ENCODE peak calls at places on chromosomes 11 and 22, in seven cellular contexts. G, Y, L, I, F, P and S are unnamed samples.

GRCh38 chr11:813037-813436 is 3.3 kb downstream of the RPLP2 start:
- DNase-seq in G (no peak), Y (no peak), L (no peak), I (no peak), F (no peak), P (no peak), S (no peak)

GRCh38 chr11:94025695-94026394 is 4.7 kb downstream of the HEPHL1 start:
- DNase-seq in G (no peak), Y (no peak), L (no peak), I (no peak), F (no peak), P (no peak), S (no peak)

GRCh38 chr22:29359469-29359868 is 28.9 kb downstream of the AP1B1 start:
- DNase-seq in G (no peak), Y (no peak), L (peak; percentile 81), I (no peak), F (peak; percentile 28), P (peak; percentile 50), S (no peak)

GRCh38 chr11:85307381-85307780 is 319.8 kb downstream of the DLG2 start:
- DNase-seq in G (no peak), Y (no peak), L (no peak), I (no peak), F (no peak), P (no peak), S (no peak)

GRCh38 chr11:110973401-110973980 is 261.3 kb upstream of the ARHGAP20 start:
- DNase-seq in G (no peak), Y (no peak), L (no peak), I (no peak), F (no peak), P (no peak), S (no peak)

GRCh38 chr11:28842716-28843115 is 734.5 kb downstream of the METTL15 start:
- DNase-seq in G (no peak), Y (no peak), L (no peak), I (no peak), F (no peak), P (no peak), S (no peak)

GRCh38 chr11:13304655-13305340 is 27.2 kb downstream of the BMAL1 start:
- DNase-seq in G (no peak), Y (no peak), L (no peak), I (no peak), F (no peak), P (no peak), S (no peak)

GRCh38 chr11:26778000-26778757 is 56.3 kb upstream of the SLC5A12 start:
- DNase-seq in G (no peak), Y (no peak), L (no peak), I (no peak), F (no peak), P (no peak), S (no peak)

GRCh38 chr11:72686639-72687215 is 12.5 kb upstream of the PDE2A start:
- DNase-seq in G (no peak), Y (no peak), L (no peak), I (no peak), F (no peak), P (no peak), S (no peak)

GRCh38 chr22:21626735-21627469 is 2.9 kb downstream of the YDJC start:
- DNase-seq in G (no peak), Y (no peak), L (no peak), I (no peak), F (no peak), P (no peak), S (no peak)

GRCh38 chr22:43090130-43090789 is 1.1 kb upstream of the TTLL1 start:
- DNase-seq in G (no peak), Y (peak; percentile 46), L (peak; percentile 53), I (peak; percentile 51), F (peak; percentile 67), P (peak; percentile 88), S (peak; percentile 61)

GRCh38 chr11:13278620-13279486 is 1.3 kb downstream of the BMAL1 start:
- DNase-seq in G (no peak), Y (no peak), L (peak; percentile 59), I (peak; percentile 20), F (no peak), P (no peak), S (peak; percentile 10)

GRCh38 chr22:18012528-18012927 is 11.8 kb downstream of the MICAL3 start:
- DNase-seq in G (no peak), Y (no peak), L (no peak), I (no peak), F (no peak), P (no peak), S (no peak)

GRCh38 chr11:102530558-102530957 is at the start of gene MMP7:
- DNase-seq in G (no peak), Y (no peak), L (no peak), I (no peak), F (no peak), P (no peak), S (no peak)

GRCh38 chr22:50525991-50526848 is 822 bp upstream of the SCO2 start:
- DNase-seq in G (no peak), Y (no peak), L (peak; percentile 92), I (peak; percentile 85), F (peak; percentile 78), P (peak; percentile 44), S (peak; percentile 84)

GRCh38 chr11:39630365-39630764 is 1829.1 kb downstream of the LRRC4C start:
- DNase-seq in G (no peak), Y (no peak), L (no peak), I (no peak), F (no peak), P (no peak), S (no peak)

GRCh38 chr22:37498289-37498909 is 12.2 kb upstream of the MFNG start:
- DNase-seq in G (peak; percentile 47), Y (peak; percentile 15), L (peak; percentile 90), I (peak; percentile 93), F (peak; percentile 80), P (peak; percentile 50), S (peak; percentile 97)

GRCh38 chr11:117070016-117070415 is 28.2 kb downstream of the SIK3 start:
- DNase-seq in G (no peak), Y (no peak), L (no peak), I (no peak), F (no peak), P (no peak), S (no peak)

GRCh38 chr11:35163209-35163608 is 24.2 kb downstream of the CD44 start:
- DNase-seq in G (no peak), Y (no peak), L (no peak), I (no peak), F (no peak), P (no peak), S (no peak)

GRCh38 chr22:39471421-39472141 is 14.8 kb downstream of the MGAT3 start:
- DNase-seq in G (no peak), Y (peak; percentile 83), L (no peak), I (peak; percentile 61), F (peak; percentile 40), P (no peak), S (no peak)

GRCh38 chr22:41242396-41243117 is 1.8 kb upstream of the CHADL start:
- DNase-seq in G (no peak), Y (no peak), L (no peak), I (no peak), F (no peak), P (no peak), S (no peak)
- TF ChIP-seq TAF1 in G (no peak), Y (no peak), L (no peak), I (no peak), F (no peak), P (no peak), S (no peak)

DNA sequence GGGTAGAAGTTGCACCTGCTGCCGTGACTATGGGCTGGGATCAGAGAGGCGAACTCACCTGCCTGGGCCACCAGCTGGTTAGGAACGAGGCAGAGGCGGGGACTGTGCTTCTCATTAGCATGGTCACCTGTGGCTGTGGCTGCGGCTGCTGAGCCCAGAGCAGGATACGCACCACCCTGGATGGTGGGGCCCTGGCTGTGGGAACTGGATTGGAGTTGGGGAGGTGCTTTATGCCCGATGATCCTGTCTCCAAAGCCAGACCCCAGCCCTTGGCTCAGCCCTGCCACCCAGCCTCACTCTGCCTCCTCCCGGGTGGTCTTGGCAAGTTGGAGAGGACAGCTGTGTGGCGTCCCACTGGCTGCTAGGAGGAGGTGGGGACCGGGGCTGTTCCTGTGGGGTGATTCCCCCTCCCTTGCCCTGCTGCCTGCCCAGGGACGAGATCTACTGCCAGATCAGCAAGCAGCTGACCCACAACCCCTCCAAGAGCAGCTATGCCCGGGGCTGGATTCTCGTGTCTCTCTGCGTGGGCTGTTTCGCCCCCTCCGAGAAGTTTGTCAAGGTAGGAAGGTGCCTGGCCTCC is 61.0 kb downstream of the MYO7A start:
- DNase-seq in G (no peak), Y (no peak), L (no peak), I (no peak), F (no peak), P (no peak), S (no peak)
- TF ChIP-seq TAF1 in G (no peak), Y (no peak), L (no peak), I (no peak), F (no peak), P (no peak), S (no peak)

GRCh38 chr11:118176400-118177134 is at the start of gene SCN2B:
- DNase-seq in G (no peak), Y (no peak), L (peak; percentile 78), I (no peak), F (no peak), P (no peak), S (no peak)
- TF ChIP-seq TAF1 in G (no peak), Y (no peak), L (no peak), I (no peak), F (no peak), P (no peak), S (no peak)

DNA sequence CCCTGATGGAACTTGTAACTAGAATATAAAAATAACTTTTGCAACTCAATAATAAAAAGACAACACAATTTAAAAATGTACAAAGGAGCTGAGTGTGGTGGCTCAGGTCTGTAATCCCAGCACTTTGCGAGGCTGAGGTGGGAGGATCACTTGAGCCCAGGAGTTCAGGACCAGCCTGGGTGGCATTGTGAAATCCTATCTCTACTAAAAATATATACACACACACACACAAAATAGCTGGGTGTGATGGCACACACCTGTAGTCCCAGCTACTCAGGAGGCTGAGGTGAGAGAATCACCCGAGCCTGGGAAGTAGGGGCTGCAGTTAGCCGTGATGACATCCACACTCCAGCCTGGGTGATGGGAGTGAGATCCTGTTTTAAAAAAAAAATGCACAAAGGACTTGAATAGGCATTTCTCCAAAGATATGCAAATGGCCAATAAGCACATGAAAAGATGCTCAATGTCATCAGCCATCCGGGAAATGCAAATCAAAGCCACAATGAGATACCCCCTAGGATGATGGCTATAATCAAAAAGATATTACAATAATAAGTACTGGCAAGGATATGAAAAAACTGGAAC is 59.9 kb upstream of the SEPTIN5 start:
- DNase-seq in G (no peak), Y (no peak), L (no peak), I (no peak), F (no peak), P (no peak), S (no peak)
- TF ChIP-seq TAF1 in G (no peak), Y (no peak), L (no peak), I (no peak), F (no peak), P (no peak), S (no peak)

GRCh38 chr11:134382830-134383229 is 29.2 kb downstream of the B3GAT1 start:
- DNase-seq in G (no peak), Y (no peak), L (no peak), I (no peak), F (no peak), P (no peak), S (no peak)
- TF ChIP-seq TAF1 in G (no peak), Y (no peak), L (no peak), I (no peak), F (no peak), P (no peak), S (no peak)